ENCODE peak calls at places on chromosomes 1 and 21, in ten cellular contexts. A is lung microvascular endothelial cell; S is T-helper 1 cell; Z is NCI-H526; W is RWPE1; M is OCI-M1; R is lung; L is stimulated activated CD4-positive, alpha-beta T cell treated with anti-CD3 and anti-CD28 coated beads, Interleukin-2, amount 100 ng/mL, for 48 hours; F is MM.1S; T is GM04503. O is an unnamed sample.

GRCh38 chr1:15452216-15452615 is 4.3 kb upstream of the CELA2A start:
- DNase-seq in A (no peak), S (no peak), Z (no peak), W (no peak), M (no peak), R (no peak), L (no peak), F (no peak), T (no peak), O (no peak)

GRCh38 chr21:14771587-14771986 is 225.5 kb upstream of the SAMSN1 start:
- DNase-seq in A (no peak), S (no peak), Z (no peak), W (no peak), M (peak; percentile 55), R (no peak), L (no peak), F (no peak), T (no peak), O (no peak)

GRCh38 chr1:153386500-153386901 is 4.4 kb downstream of the S100A8 start:
- DNase-seq in A (no peak), S (no peak), Z (no peak), W (no peak), M (no peak), R (peak; percentile 58), L (no peak), F (no peak), T (no peak), O (no peak)

GRCh38 chr1:201295861-201296260 is 12.6 kb downstream of the PKP1 start:
- DNase-seq in A (no peak), S (no peak), Z (no peak), W (peak; percentile 97), M (no peak), R (no peak), L (no peak), F (no peak), T (peak; percentile 42), O (no peak)

GRCh38 chr1:230240446-230241076 is 173.5 kb downstream of the GALNT2 start:
- DNase-seq in A (no peak), S (no peak), Z (no peak), W (no peak), M (no peak), R (no peak), L (no peak), F (no peak), T (no peak), O (no peak)

GRCh38 chr1:158458263-158458662 is 3.4 kb upstream of the OR10K1 start:
- DNase-seq in A (no peak), S (no peak), Z (no peak), W (no peak), M (no peak), R (no peak), L (no peak), F (no peak), T (no peak), O (no peak)

GRCh38 chr1:228900993-228901392 is 165.7 kb downstream of the RHOU start:
- DNase-seq in A (no peak), S (no peak), Z (no peak), W (no peak), M (no peak), R (no peak), L (no peak), F (no peak), T (no peak), O (no peak)

GRCh38 chr21:39118604-39119215 is 64.5 kb downstream of the PSMG1 start:
- DNase-seq in A (no peak), S (no peak), Z (no peak), W (no peak), M (no peak), R (no peak), L (no peak), F (no peak), T (no peak), O (no peak)

GRCh38 chr1:30024411-30025195 is 698.8 kb downstream of the MATN1 start:
- DNase-seq in A (no peak), S (no peak), Z (no peak), W (no peak), M (no peak), R (no peak), L (no peak), F (no peak), T (no peak), O (no peak)